ENCODE peak calls at places on chromosomes 11 and 22, in six cellular contexts. F is NCI-H1417, Z is ovary, C is AG10803, P is suprapubic skin, S is HL-60. V is an unnamed sample.

GRCh38 chr22:47020157-47020556 is 257.7 kb downstream of the TBC1D22A start:
- DNase-seq in F (no peak), Z (no peak), C (peak; percentile 38), P (peak; percentile 65), S (no peak), V (no peak)

GRCh38 chr11:1854949-1855885 is 2.3 kb downstream of the LSP1 start:
- DNase-seq in F (no peak), Z (no peak), C (no peak), P (no peak), S (no peak), V (no peak)

GRCh38 chr22:37173709-37174108 is 14.3 kb downstream of the C1QTNF6 start:
- DNase-seq in F (no peak), Z (no peak), C (peak; percentile 89), P (peak; percentile 84), S (no peak), V (peak; percentile 88)

GRCh38 chr22:24471570-24471969 is 23.6 kb upstream of the UPB1 start:
- DNase-seq in F (no peak), Z (peak; percentile 68), C (peak; percentile 40), P (no peak), S (no peak), V (peak; percentile 12)

GRCh38 chr11:125214466-125215204 is 50.1 kb downstream of the PKNOX2 start:
- DNase-seq in F (no peak), Z (peak; percentile 65), C (no peak), P (no peak), S (no peak), V (no peak)

GRCh38 chr22:21837184-21837979 is 30.1 kb downstream of the MAPK1 start:
- DNase-seq in F (no peak), Z (peak; percentile 15), C (peak; percentile 82), P (no peak), S (no peak), V (peak; percentile 66)

GRCh38 chr11:83159901-83160865 is 3.3 kb downstream of the PCF11 start:
- DNase-seq in F (no peak), Z (no peak), C (peak; percentile 52), P (no peak), S (no peak), V (peak; percentile 32)

GRCh38 chr11:124301482-124301881 is 12.3 kb downstream of the OR8D1 start:
- DNase-seq in F (no peak), Z (no peak), C (peak; percentile 69), P (no peak), S (peak; percentile 46), V (no peak)

GRCh38 chr11:124724854-124725718 is 14.7 kb upstream of the NRGN start:
- DNase-seq in F (no peak), Z (no peak), C (no peak), P (no peak), S (no peak), V (no peak)

GRCh38 chr22:38984224-38984623 is 2.1 kb downstream of the APOBEC3B start:
- DNase-seq in F (no peak), Z (no peak), C (no peak), P (no peak), S (no peak), V (no peak)

GRCh38 chr11:108170191-108170590 is 48.8 kb downstream of the ACAT1 start:
- DNase-seq in F (no peak), Z (no peak), C (no peak), P (no peak), S (no peak), V (no peak)

GRCh38 chr11:67395555-67396257 is 3.9 kb downstream of the RAD9A start:
- DNase-seq in F (no peak), Z (no peak), C (no peak), P (no peak), S (no peak), V (no peak)

GRCh38 chr22:23777776-23778575 is 5.3 kb downstream of the MMP11 start:
- DNase-seq in F (no peak), Z (no peak), C (no peak), P (no peak), S (no peak), V (no peak)

GRCh38 chr11:44863231-44863630 is 87.5 kb downstream of the TP53I11 start:
- DNase-seq in F (no peak), Z (no peak), C (no peak), P (no peak), S (no peak), V (no peak)

GRCh38 chr11:2293396-2294339 is 8.1 kb downstream of the C11orf21 start:
- DNase-seq in F (no peak), Z (no peak), C (no peak), P (no peak), S (no peak), V (no peak)

GRCh38 chr22:43109921-43110443 is 568 bp upstream of the BIK start:
- DNase-seq in F (no peak), Z (no peak), C (no peak), P (no peak), S (no peak), V (no peak)

GRCh38 chr11:69541001-69541285 is 59.5 kb downstream of the LINC01488 start:
- DNase-seq in F (no peak), Z (no peak), C (no peak), P (no peak), S (no peak), V (no peak)

GRCh38 chr11:102590646-102591045 is 34.5 kb downstream of the MMP20 start:
- DNase-seq in F (no peak), Z (no peak), C (no peak), P (no peak), S (no peak), V (no peak)

GRCh38 chr11:74033046-74033445 is 24.2 kb upstream of the UCP3 start:
- DNase-seq in F (no peak), Z (no peak), C (no peak), P (no peak), S (no peak), V (no peak)

GRCh38 chr11:103609117-103610066 is 427.0 kb upstream of the DDI1 start:
- DNase-seq in F (no peak), Z (no peak), C (peak; percentile 95), P (no peak), S (no peak), V (peak; percentile 92)

GRCh38 chr22:29765905-29766631 is 739 bp downstream of the ZMAT5 start:
- DNase-seq in F (peak; percentile 17), Z (peak; percentile 15), C (no peak), P (no peak), S (no peak), V (no peak)

GRCh38 chr11:128039140-128040021 is 548.0 kb downstream of the ETS1 start:
- DNase-seq in F (no peak), Z (no peak), C (peak; percentile 99), P (no peak), S (peak; percentile 96), V (peak; percentile 96)

GRCh38 chr11:19952101-19952605 is 208.1 kb downstream of the DBX1 start:
- DNase-seq in F (no peak), Z (no peak), C (no peak), P (no peak), S (no peak), V (no peak)

GRCh38 chr22:38834991-38835390 is 8.8 kb downstream of the NPTXR start:
- DNase-seq in F (no peak), Z (no peak), C (no peak), P (no peak), S (no peak), V (no peak)

GRCh38 chr11:69116671-69117070 is 39.1 kb upstream of the SMIM38 start:
- DNase-seq in F (no peak), Z (no peak), C (no peak), P (no peak), S (no peak), V (no peak)

GRCh38 chr11:66749091-66749490 is 20.1 kb upstream of the SPTBN2 start:
- DNase-seq in F (peak; percentile 86), Z (no peak), C (no peak), P (no peak), S (no peak), V (no peak)

GRCh38 chr11:62497132-62497915 is 49.3 kb downstream of the AHNAK start:
- DNase-seq in F (peak; percentile 33), Z (no peak), C (peak; percentile 68), P (no peak), S (peak; percentile 52), V (peak; percentile 74)

GRCh38 chr22:39462443-39463147 is 5.8 kb downstream of the MGAT3 start:
- DNase-seq in F (no peak), Z (no peak), C (no peak), P (no peak), S (no peak), V (no peak)

GRCh38 chr11:1393038-1393710 is 3.4 kb downstream of the BRSK2 start:
- DNase-seq in F (no peak), Z (no peak), C (no peak), P (no peak), S (no peak), V (no peak)

GRCh38 chr11:72676874-72677341 is 2.7 kb upstream of the PDE2A start:
- DNase-seq in F (peak; percentile 26), Z (peak; percentile 64), C (peak; percentile 30), P (no peak), S (no peak), V (no peak)

V was measured in fibroblast of gingiva.